ENCODE peak calls at places on chromosomes 7 and 10, in seven cellular contexts. One of them, this sample, is unnamed.

GRCh38 chr10:66941491-66941890 is 15.7 kb downstream of the LRRTM3 start:
- DNase-seq in fibroblast of mammary gland: no peak
- DNase-seq in CD8-positive, alpha-beta T cell: no peak
- DNase-seq in glutamatergic neuron: no peak
- DNase-seq in H9: no peak
- DNase-seq in progenitor cell of endocrine pancreas: no peak
- DNase-seq in endothelial cell: no peak
- DNase-seq in this sample: no peak

GRCh38 chr10:72095195-72095594 is 6.8 kb upstream of the SPOCK2 start:
- DNase-seq in fibroblast of mammary gland: no peak
- DNase-seq in CD8-positive, alpha-beta T cell: no peak
- DNase-seq in glutamatergic neuron: no peak
- DNase-seq in H9: no peak
- DNase-seq in progenitor cell of endocrine pancreas: no peak
- DNase-seq in endothelial cell: no peak
- DNase-seq in this sample: no peak

GRCh38 chr10:68135922-68136718 is 26.8 kb downstream of the MYPN start:
- DNase-seq in fibroblast of mammary gland: peak
- DNase-seq in CD8-positive, alpha-beta T cell: no peak
- DNase-seq in glutamatergic neuron: no peak
- DNase-seq in H9: no peak
- DNase-seq in progenitor cell of endocrine pancreas: no peak
- DNase-seq in endothelial cell: no peak
- DNase-seq in this sample: no peak

GRCh38 chr10:85959239-85959638 is 407.4 kb downstream of the GRID1 start:
- DNase-seq in fibroblast of mammary gland: no peak
- DNase-seq in CD8-positive, alpha-beta T cell: no peak
- DNase-seq in glutamatergic neuron: no peak
- DNase-seq in H9: no peak
- DNase-seq in progenitor cell of endocrine pancreas: no peak
- DNase-seq in endothelial cell: no peak
- DNase-seq in this sample: no peak

GRCh38 chr7:37385787-37386186 is 62.9 kb downstream of the ELMO1 start:
- DNase-seq in fibroblast of mammary gland: no peak
- DNase-seq in CD8-positive, alpha-beta T cell: no peak
- DNase-seq in glutamatergic neuron: no peak
- DNase-seq in H9: no peak
- DNase-seq in progenitor cell of endocrine pancreas: no peak
- DNase-seq in endothelial cell: no peak
- DNase-seq in this sample: no peak

GRCh38 chr10:76251773-76252617 is 820.6 kb downstream of the LRMDA start:
- DNase-seq in fibroblast of mammary gland: peak
- DNase-seq in CD8-positive, alpha-beta T cell: no peak
- DNase-seq in glutamatergic neuron: no peak
- DNase-seq in H9: no peak
- DNase-seq in progenitor cell of endocrine pancreas: no peak
- DNase-seq in endothelial cell: no peak
- DNase-seq in this sample: peak

GRCh38 chr7:36054642-36055041 is 98.4 kb upstream of the EEPD1 start:
- DNase-seq in fibroblast of mammary gland: no peak
- DNase-seq in CD8-positive, alpha-beta T cell: no peak
- DNase-seq in glutamatergic neuron: no peak
- DNase-seq in H9: no peak
- DNase-seq in progenitor cell of endocrine pancreas: no peak
- DNase-seq in endothelial cell: no peak
- DNase-seq in this sample: no peak

GRCh38 chr7:65239707-65240352 is 133.8 kb upstream of the ZNF92 start:
- DNase-seq in fibroblast of mammary gland: no peak
- DNase-seq in CD8-positive, alpha-beta T cell: no peak
- DNase-seq in glutamatergic neuron: peak
- DNase-seq in H9: peak
- DNase-seq in progenitor cell of endocrine pancreas: peak
- DNase-seq in endothelial cell: peak
- DNase-seq in this sample: peak

GRCh38 chr7:121373177-121373576 is 22.9 kb downstream of the FAM3C start:
- DNase-seq in fibroblast of mammary gland: no peak
- DNase-seq in CD8-positive, alpha-beta T cell: no peak
- DNase-seq in glutamatergic neuron: no peak
- DNase-seq in H9: no peak
- DNase-seq in progenitor cell of endocrine pancreas: no peak
- DNase-seq in endothelial cell: no peak
- DNase-seq in this sample: no peak

GRCh38 chr10:92074126-92074887 is 150.7 kb downstream of the BTAF1 start:
- DNase-seq in fibroblast of mammary gland: peak
- DNase-seq in CD8-positive, alpha-beta T cell: no peak
- DNase-seq in glutamatergic neuron: no peak
- DNase-seq in H9: no peak
- DNase-seq in progenitor cell of endocrine pancreas: no peak
- DNase-seq in endothelial cell: no peak
- DNase-seq in this sample: no peak
- TF ChIP-seq CTCF in fibroblast of mammary gland: peak
- TF ChIP-seq CTCF in CD8-positive, alpha-beta T cell: no peak
- TF ChIP-seq CTCF in glutamatergic neuron: no peak
- TF ChIP-seq CTCF in H9: no peak
- TF ChIP-seq CTCF in progenitor cell of endocrine pancreas: no peak
- TF ChIP-seq CTCF in endothelial cell: no peak
- TF ChIP-seq CTCF in this sample: no peak

DNA sequence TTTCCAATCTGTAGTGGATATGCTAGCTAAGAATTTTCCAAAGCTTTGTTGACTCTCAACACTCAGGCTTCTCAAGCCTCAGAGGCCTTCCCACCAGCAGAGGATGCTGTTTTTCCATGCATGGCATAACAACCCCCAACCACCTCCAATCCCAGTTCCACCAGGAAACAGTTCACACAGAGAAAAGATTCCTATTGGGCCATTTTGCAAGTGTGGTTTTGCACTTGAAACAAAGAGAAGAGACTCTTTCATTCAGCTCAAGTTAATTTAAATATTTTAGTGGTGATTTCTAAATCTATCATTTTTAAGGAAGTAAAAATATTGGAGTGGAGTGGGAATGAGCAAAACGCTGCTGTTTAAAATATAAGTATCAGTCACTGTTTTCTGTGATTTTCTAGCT is 105.6 kb upstream of the COL1A2 start:
- DNase-seq in fibroblast of mammary gland: peak
- DNase-seq in CD8-positive, alpha-beta T cell: no peak
- DNase-seq in glutamatergic neuron: peak
- DNase-seq in H9: peak
- DNase-seq in progenitor cell of endocrine pancreas: peak
- DNase-seq in endothelial cell: peak
- DNase-seq in this sample: peak
- TF ChIP-seq CTCF in fibroblast of mammary gland: peak
- TF ChIP-seq CTCF in CD8-positive, alpha-beta T cell: no peak
- TF ChIP-seq CTCF in glutamatergic neuron: peak
- TF ChIP-seq CTCF in H9: peak
- TF ChIP-seq CTCF in progenitor cell of endocrine pancreas: peak
- TF ChIP-seq CTCF in endothelial cell: peak
- TF ChIP-seq CTCF in this sample: peak

GRCh38 chr10:94220717-94221116 is 142.0 kb downstream of the NOC3L start:
- DNase-seq in fibroblast of mammary gland: no peak
- DNase-seq in CD8-positive, alpha-beta T cell: no peak
- DNase-seq in glutamatergic neuron: no peak
- DNase-seq in H9: no peak
- DNase-seq in progenitor cell of endocrine pancreas: no peak
- DNase-seq in endothelial cell: no peak
- DNase-seq in this sample: no peak

GRCh38 chr10:94224656-94225055 is 138.1 kb downstream of the NOC3L start:
- DNase-seq in fibroblast of mammary gland: peak
- DNase-seq in CD8-positive, alpha-beta T cell: no peak
- DNase-seq in glutamatergic neuron: no peak
- DNase-seq in H9: no peak
- DNase-seq in progenitor cell of endocrine pancreas: no peak
- DNase-seq in endothelial cell: no peak
- DNase-seq in this sample: no peak

GRCh38 chr10:94230134-94230785 is 132.5 kb downstream of the NOC3L start:
- DNase-seq in fibroblast of mammary gland: no peak
- DNase-seq in CD8-positive, alpha-beta T cell: no peak
- DNase-seq in glutamatergic neuron: no peak
- DNase-seq in H9: no peak
- DNase-seq in progenitor cell of endocrine pancreas: no peak
- DNase-seq in endothelial cell: no peak
- DNase-seq in this sample: no peak

GRCh38 chr10:94223702-94224370 is 138.9 kb downstream of the NOC3L start:
- DNase-seq in fibroblast of mammary gland: peak
- DNase-seq in CD8-positive, alpha-beta T cell: no peak
- DNase-seq in glutamatergic neuron: no peak
- DNase-seq in H9: no peak
- DNase-seq in progenitor cell of endocrine pancreas: no peak
- DNase-seq in endothelial cell: no peak
- DNase-seq in this sample: no peak

GRCh38 chr10:94225589-94225988 is 137.2 kb downstream of the NOC3L start:
- DNase-seq in fibroblast of mammary gland: peak
- DNase-seq in CD8-positive, alpha-beta T cell: no peak
- DNase-seq in glutamatergic neuron: no peak
- DNase-seq in H9: no peak
- DNase-seq in progenitor cell of endocrine pancreas: no peak
- DNase-seq in endothelial cell: no peak
- DNase-seq in this sample: no peak
- TF ChIP-seq CTCF in fibroblast of mammary gland: peak
- TF ChIP-seq CTCF in CD8-positive, alpha-beta T cell: no peak
- TF ChIP-seq CTCF in glutamatergic neuron: no peak
- TF ChIP-seq CTCF in H9: peak
- TF ChIP-seq CTCF in progenitor cell of endocrine pancreas: no peak
- TF ChIP-seq CTCF in endothelial cell: no peak
- TF ChIP-seq CTCF in this sample: no peak

DNA sequence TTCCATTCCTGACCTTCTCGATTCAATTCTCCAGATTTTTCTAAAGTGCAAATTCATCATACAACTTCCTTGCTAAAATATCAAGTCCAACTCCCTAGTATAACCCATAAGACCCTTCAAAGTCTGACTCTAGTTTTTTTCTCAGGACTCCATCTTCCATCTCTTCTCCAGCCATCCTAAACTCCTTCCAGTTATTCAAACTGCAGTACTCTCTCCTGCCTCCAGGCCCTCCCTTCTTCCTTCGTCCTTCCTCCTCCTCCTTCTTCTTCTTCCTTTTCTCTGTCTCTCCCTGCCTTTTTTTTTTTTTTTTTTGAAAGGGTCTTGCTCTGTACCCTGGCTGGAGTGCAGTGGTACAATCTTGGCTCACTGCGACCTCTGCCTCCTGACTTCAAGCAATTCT is 111.9 kb downstream of the RELN start:
- DNase-seq in fibroblast of mammary gland: no peak
- DNase-seq in CD8-positive, alpha-beta T cell: no peak
- DNase-seq in glutamatergic neuron: no peak
- DNase-seq in H9: no peak
- DNase-seq in progenitor cell of endocrine pancreas: no peak
- DNase-seq in endothelial cell: no peak
- DNase-seq in this sample: no peak
- TF ChIP-seq CTCF in fibroblast of mammary gland: peak
- TF ChIP-seq CTCF in CD8-positive, alpha-beta T cell: no peak
- TF ChIP-seq CTCF in glutamatergic neuron: peak
- TF ChIP-seq CTCF in H9: peak
- TF ChIP-seq CTCF in progenitor cell of endocrine pancreas: no peak
- TF ChIP-seq CTCF in endothelial cell: no peak
- TF ChIP-seq CTCF in this sample: no peak

DNA sequence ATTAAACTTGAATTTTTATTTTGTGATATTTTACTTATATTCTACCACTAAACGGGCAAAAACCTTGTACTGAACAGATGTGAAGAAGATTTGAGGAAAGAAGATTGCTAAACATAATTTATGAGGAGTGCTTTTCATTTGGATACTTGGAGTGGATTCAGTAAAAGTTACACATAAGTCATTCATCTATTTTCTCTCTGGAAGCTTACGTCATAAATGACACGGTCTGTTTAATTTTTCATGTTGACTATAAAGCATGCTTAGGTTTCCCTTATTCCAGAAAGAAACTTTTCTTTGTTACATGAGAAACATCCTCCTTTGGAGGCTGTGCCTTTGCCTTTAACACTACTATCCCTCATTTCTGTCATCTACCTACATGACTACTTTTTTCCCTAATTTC is 53.9 kb downstream of the TFEC start:
- DNase-seq in fibroblast of mammary gland: peak
- DNase-seq in CD8-positive, alpha-beta T cell: no peak
- DNase-seq in glutamatergic neuron: no peak
- DNase-seq in H9: no peak
- DNase-seq in progenitor cell of endocrine pancreas: no peak
- DNase-seq in endothelial cell: no peak
- DNase-seq in this sample: no peak
- TF ChIP-seq CTCF in fibroblast of mammary gland: no peak
- TF ChIP-seq CTCF in CD8-positive, alpha-beta T cell: no peak
- TF ChIP-seq CTCF in glutamatergic neuron: no peak
- TF ChIP-seq CTCF in H9: no peak
- TF ChIP-seq CTCF in progenitor cell of endocrine pancreas: no peak
- TF ChIP-seq CTCF in endothelial cell: no peak
- TF ChIP-seq CTCF in this sample: no peak

GRCh38 chr10:44962870-44963738 is 3.5 kb downstream of the RASSF4 start:
- DNase-seq in fibroblast of mammary gland: no peak
- DNase-seq in CD8-positive, alpha-beta T cell: no peak
- DNase-seq in glutamatergic neuron: peak
- DNase-seq in H9: peak
- DNase-seq in progenitor cell of endocrine pancreas: no peak
- DNase-seq in endothelial cell: no peak
- DNase-seq in this sample: no peak
- TF ChIP-seq CTCF in fibroblast of mammary gland: peak
- TF ChIP-seq CTCF in CD8-positive, alpha-beta T cell: no peak
- TF ChIP-seq CTCF in glutamatergic neuron: peak
- TF ChIP-seq CTCF in H9: peak
- TF ChIP-seq CTCF in progenitor cell of endocrine pancreas: peak
- TF ChIP-seq CTCF in endothelial cell: no peak
- TF ChIP-seq CTCF in this sample: peak

This sample was measured in nephron progenitor cell.